ENCODE peak calls at places on chromosomes 11 and 22, in ten cellular contexts. T is mesenchymal stem cell; Z is activated B cell treated with CpG ODN at 0.5 μM for 24 hours; R is A172; U is iPS DF 6.9; N is posterior cingulate gyrus; I is left lobe of liver; V is NCI-H1092 treated with DMSO at 0.1 percent for 48 hours; F is stimulated activated CD4-positive, alpha-beta T cell treated with anti-CD3 and anti-CD28 coated beads, Interleukin-1b, Interleukin-23, amount 100 ng/mL, for 1 hour; L is SK-N-DZ. P is an unnamed sample.
A peak's percentile ranks its signal among the peaks of the same experiment; 100 is the strongest.

GRCh38 chr11:116984589-116984988 is 113.6 kb downstream of the SIK3 start:
- DNase-seq in I (no peak), U (no peak), T (peak; percentile 89), F (no peak), N (no peak), Z (no peak), V (no peak), R (peak; percentile 64), L (no peak), P (no peak)

GRCh38 chr22:20117656-20118571 is 888 bp upstream of the TRMT2A start:
- DNase-seq in V (no peak), R (no peak), F (peak; percentile 58), T (peak; percentile 48), N (no peak), U (no peak), Z (no peak), I (no peak), L (no peak), P (peak; percentile 33)

GRCh38 chr11:10809373-10810199 is 860 bp upstream of the EIF4G2 start:
- DNase-seq in V (peak; percentile 52), F (no peak), Z (no peak), I (no peak), U (no peak), L (no peak), T (peak; percentile 89), N (peak; percentile 27), R (peak; percentile 75), P (peak; percentile 73)

GRCh38 chr11:69368119-69368880 is 74.3 kb downstream of the MYEOV start:
- DNase-seq in V (no peak), R (peak; percentile 29), U (no peak), I (peak; percentile 26), L (no peak), Z (no peak), T (no peak), F (no peak), N (no peak), P (peak; percentile 47)

GRCh38 chr11:1899100-1899499 is 7.4 kb upstream of the PRR33 start:
- DNase-seq in I (no peak), Z (no peak), F (no peak), L (no peak), T (no peak), U (no peak), R (no peak), N (no peak), V (no peak), P (no peak)

GRCh38 chr22:42509548-42509947 is 10.0 kb downstream of the RRP7A start:
- DNase-seq in Z (no peak), L (no peak), F (no peak), V (no peak), R (no peak), I (no peak), U (no peak), T (no peak), N (no peak), P (no peak)

GRCh38 chr11:82731691-82732277 is 1.9 kb downstream of the FAM181B start:
- DNase-seq in F (no peak), R (no peak), N (no peak), L (no peak), V (no peak), I (no peak), Z (no peak), T (no peak), U (no peak), P (no peak)

GRCh38 chr11:14611939-14612338 is 31.7 kb upstream of the PDE3B start:
- DNase-seq in F (no peak), I (no peak), Z (no peak), V (no peak), T (no peak), U (no peak), R (no peak), N (no peak), L (no peak), P (no peak)

GRCh38 chr11:1196516-1197391 is 26.1 kb upstream of the MUC5B start:
- DNase-seq in Z (no peak), I (peak; percentile 41), T (no peak), V (no peak), L (no peak), R (no peak), N (no peak), F (no peak), U (no peak), P (no peak)

GRCh38 chr22:39684702-39685281 is 114.2 kb downstream of the CACNA1I start:
- DNase-seq in V (no peak), R (no peak), U (no peak), N (no peak), L (no peak), Z (no peak), T (no peak), I (no peak), F (no peak), P (no peak)

GRCh38 chr11:2375341-2375853 is 1.7 kb upstream of the CD81 start:
- DNase-seq in R (no peak), F (no peak), V (no peak), U (no peak), N (peak; percentile 11), T (no peak), L (no peak), Z (no peak), I (peak; percentile 80), P (no peak)

GRCh38 chr11:68584991-68585524 is 99.3 kb upstream of the GAL start:
- DNase-seq in F (no peak), V (no peak), N (no peak), R (no peak), T (peak; percentile 28), Z (no peak), I (no peak), L (no peak), U (no peak), P (no peak)

GRCh38 chr22:41094036-41094435 is 1.6 kb downstream of the EP300 start:
- DNase-seq in U (no peak), L (peak; percentile 31), F (no peak), T (peak; percentile 47), V (peak; percentile 7), R (no peak), N (no peak), Z (no peak), I (no peak), P (peak; percentile 17)

GRCh38 chr22:46381142-46381541 is 45.6 kb downstream of the TRMU start:
- DNase-seq in U (no peak), R (peak; percentile 67), V (no peak), F (no peak), L (no peak), Z (no peak), T (no peak), N (no peak), I (no peak), P (peak; percentile 55)

GRCh38 chr11:17978553-17979287 is 34.1 kb downstream of the SERGEF start:
- DNase-seq in U (no peak), Z (no peak), F (no peak), V (peak; percentile 28), I (peak; percentile 77), N (peak; percentile 58), L (peak; percentile 48), T (peak; percentile 57), R (peak; percentile 42), P (peak; percentile 39)

GRCh38 chr11:63212742-63213141 is 30.7 kb downstream of the SLC22A25 start:
- DNase-seq in L (peak; percentile 32), Z (no peak), U (peak; percentile 5), F (no peak), V (peak; percentile 12), T (peak; percentile 22), N (no peak), I (no peak), R (peak; percentile 15), P (peak; percentile 13)

GRCh38 chr11:97979741-97980140 is 1041.0 kb upstream of the CNTN5 start:
- DNase-seq in Z (no peak), F (no peak), V (no peak), R (no peak), T (no peak), I (no peak), U (no peak), L (no peak), N (no peak), P (no peak)

GRCh38 chr11:70071996-70072395 is 6.1 kb upstream of the ANO1 start:
- DNase-seq in L (no peak), I (peak; percentile 37), F (no peak), T (no peak), N (no peak), Z (no peak), U (no peak), R (no peak), V (no peak), P (no peak)

GRCh38 chr11:64364911-64365310 is 5.9 kb downstream of the RPS6KA4 start:
- DNase-seq in F (no peak), Z (no peak), L (no peak), N (no peak), T (no peak), V (no peak), U (no peak), R (no peak), I (no peak), P (no peak)

GRCh38 chr22:26666035-26666338 is 8.6 kb downstream of the MIAT start:
- DNase-seq in T (no peak), R (no peak), U (no peak), V (no peak), F (no peak), Z (no peak), I (no peak), N (no peak), L (no peak), P (no peak)

GRCh38 chr11:2569321-2569721 is 124.5 kb downstream of the KCNQ1 start:
- DNase-seq in T (no peak), F (no peak), V (no peak), R (no peak), N (no peak), L (no peak), U (no peak), I (no peak), Z (no peak), P (peak; percentile 31)

GRCh38 chr11:48095779-48096470 is 115.6 kb downstream of the PTPRJ start:
- DNase-seq in I (peak; percentile 70), L (no peak), T (peak; percentile 14), U (no peak), V (no peak), F (no peak), N (no peak), Z (no peak), R (no peak), P (no peak)

GRCh38 chr11:76700177-76701100 is 29.9 kb upstream of the LRRC32 start:
- DNase-seq in T (peak; percentile 94), I (no peak), N (no peak), L (no peak), U (no peak), V (no peak), Z (no peak), F (no peak), R (peak; percentile 94), P (peak; percentile 93)

GRCh38 chr22:29148826-29149225 is 56.9 kb upstream of the EMID1 start:
- DNase-seq in L (no peak), Z (no peak), R (no peak), I (no peak), F (no peak), T (no peak), V (no peak), U (no peak), N (no peak), P (no peak)

GRCh38 chr11:2366733-2367132 is 10.4 kb upstream of the CD81 start:
- DNase-seq in F (no peak), I (no peak), V (no peak), L (no peak), N (no peak), T (no peak), R (no peak), U (no peak), Z (no peak), P (no peak)

GRCh38 chr22:19970479-19971275 is 29.1 kb upstream of the TXNRD2 start:
- DNase-seq in Z (peak; percentile 74), U (peak; percentile 54), N (peak; percentile 79), L (peak; percentile 62), F (peak; percentile 75), V (peak; percentile 13), T (peak; percentile 59), R (no peak), I (peak; percentile 92), P (peak; percentile 52)

GRCh38 chr22:39574779-39575551 is 4.4 kb downstream of the CACNA1I start:
- DNase-seq in F (no peak), L (no peak), Z (no peak), U (no peak), I (no peak), R (peak; percentile 74), V (no peak), T (peak; percentile 88), N (no peak), P (peak; percentile 58)